ENCODE peak calls at places on chromosomes 2 and 18, in nine cellular contexts. A is colonic mucosa, X is thoracic aorta, D is Panc1, F is adrenal gland, L is left ventricle myocardium inferior, H is upper lobe of right lung, R is fibroblast of lung, T is upper lobe of left lung. V is an unnamed sample. For H3K36me3, the result is how much of the 10 kb centered on the place peaks cover.

GRCh38 chr2:6794484-6794883 is 71.2 kb downstream of the CMPK2 start:
- DNase-seq in A (no peak), X (no peak), D (no peak), F (no peak), L (no peak), H (no peak), R (no peak), T (no peak), V (no peak)

GRCh38 chr18:21894619-21895367 is 154.2 kb downstream of the MIB1 start:
- DNase-seq in A (no peak), X (no peak), D (no peak), F (peak), L (no peak), H (no peak), R (no peak), T (peak), V (peak)

GRCh38 chr18:10420561-10421352 is 33.7 kb upstream of the APCDD1 start:
- DNase-seq in A (no peak), X (no peak), D (no peak), F (no peak), L (no peak), H (no peak), R (peak), T (no peak), V (no peak)

GRCh38 chr2:31428001-31428418 is 13.5 kb upstream of the XDH start:
- DNase-seq in A (no peak), X (no peak), D (no peak), F (no peak), L (no peak), H (no peak), R (peak), T (no peak), V (no peak)

GRCh38 chr2:34143149-34143548 is 544.0 kb upstream of the FAM98A start:
- DNase-seq in A (no peak), X (no peak), D (no peak), F (no peak), L (no peak), H (no peak), R (no peak), T (no peak), V (no peak)

GRCh38 chr2:152186257-152186656 is 10.7 kb upstream of the STAM2 start:
- DNase-seq in A (no peak), X (no peak), D (no peak), F (no peak), L (no peak), H (no peak), R (no peak), T (no peak), V (no peak)

GRCh38 chr2:12244070-12244469 is 472.7 kb upstream of the TRIB2 start:
- DNase-seq in A (no peak), X (no peak), D (no peak), F (no peak), L (no peak), H (no peak), R (peak), T (no peak), V (no peak)

GRCh38 chr2:200609027-200609614 is 23.3 kb downstream of the AOX1 start:
- DNase-seq in A (no peak), X (no peak), D (peak), F (peak), L (no peak), H (no peak), R (peak), T (no peak), V (peak)

GRCh38 chr2:217054791-217055190 is 194.9 kb upstream of the TNP1 start:
- DNase-seq in A (no peak), X (no peak), D (no peak), F (no peak), L (no peak), H (no peak), R (peak), T (no peak), V (peak)

GRCh38 chr2:159960413-159960812 is 102.0 kb downstream of the PLA2R1 start:
- DNase-seq in A (no peak), X (no peak), D (no peak), F (no peak), L (no peak), H (no peak), R (peak), T (no peak), V (peak)

GRCh38 chr18:11994346-11994707 is 13.0 kb downstream of the IMPA2 start:
- DNase-seq in A (peak), X (no peak), D (no peak), F (peak), L (peak), H (no peak), R (peak), T (peak), V (peak)

GRCh38 chr2:160970052-160970846 is 190.0 kb upstream of the TANK start:
- DNase-seq in A (peak), X (no peak), D (peak), F (peak), L (no peak), H (no peak), R (peak), T (no peak), V (peak)

GRCh38 chr2:99420031-99420430 is 69.8 kb downstream of the REV1 start:
- DNase-seq in A (no peak), X (no peak), D (no peak), F (no peak), L (no peak), H (no peak), R (peak), T (no peak), V (no peak)

GRCh38 chr2:965640-966147 is 15.0 kb downstream of the SNTG2 start:
- DNase-seq in A (no peak), X (no peak), D (no peak), F (no peak), L (no peak), H (no peak), R (no peak), T (no peak), V (no peak)

GRCh38 chr2:85674417-85674816 is 6.4 kb upstream of the SFTPB start:
- DNase-seq in A (no peak), X (no peak), D (no peak), F (no peak), L (no peak), H (no peak), R (no peak), T (no peak), V (no peak)

GRCh38 chr2:187900023-187900422 is 345.8 kb upstream of the TFPI start:
- DNase-seq in A (no peak), X (no peak), D (no peak), F (no peak), L (no peak), H (no peak), R (peak), T (no peak), V (no peak)

GRCh38 chr2:216031960-216032689 is 18.8 kb upstream of the MREG start:
- DNase-seq in A (no peak), X (no peak), D (no peak), F (no peak), L (no peak), H (no peak), R (peak), T (no peak), V (peak)

GRCh38 chr2:95275151-95275515 is 884 bp downstream of the PROM2 start:
- DNase-seq in A (no peak), X (no peak), D (no peak), F (no peak), L (no peak), H (peak), R (no peak), T (peak), V (no peak)

GRCh38 chr18:25941556-25941955 is 148.9 kb downstream of the SS18 start:
- DNase-seq in A (no peak), X (no peak), D (no peak), F (no peak), L (no peak), H (no peak), R (peak), T (no peak), V (no peak)

GRCh38 chr2:39780825-39781600 is 2.0 kb upstream of the THUMPD2 start:
- DNase-seq in A (no peak), X (no peak), D (no peak), F (no peak), L (no peak), H (no peak), R (peak), T (no peak), V (no peak)

GRCh38 chr2:122417114-122417513 is 661.7 kb downstream of the TSN start:
- DNase-seq in A (no peak), X (no peak), D (no peak), F (no peak), L (no peak), H (no peak), R (no peak), T (no peak), V (no peak)

GRCh38 chr2:62369549-62370164 is 136.3 kb downstream of the TMEM17 start:
- DNase-seq in A (peak), X (no peak), D (no peak), F (no peak), L (no peak), H (no peak), R (no peak), T (no peak), V (no peak)

GRCh38 chr2:124867247-124867646 is 842.2 kb downstream of the CNTNAP5 start:
- DNase-seq in A (no peak), X (no peak), D (no peak), F (no peak), L (no peak), H (no peak), R (no peak), T (no peak), V (no peak)

GRCh38 chr2:113282747-113283533 is 4.2 kb upstream of the PAX8 start:
- DNase-seq in A (peak), X (no peak), D (no peak), F (peak), L (peak), H (peak), R (peak), T (peak), V (no peak)

GRCh38 chr18:67520276-67521035 is 3.9 kb upstream of the DSEL start:
- DNase-seq in A (no peak), X (no peak), D (no peak), F (no peak), L (no peak), H (no peak), R (peak), T (no peak), V (peak)

GRCh38 chr2:73031095-73031678 is 40.3 kb downstream of the SFXN5 start:
- DNase-seq in A (no peak), X (no peak), D (no peak), F (no peak), L (no peak), H (no peak), R (no peak), T (no peak), V (no peak)

GRCh38 chr18:50131591-50131990 is 63.4 kb downstream of the MYO5B start:
- DNase-seq in A (no peak), X (no peak), D (no peak), F (no peak), L (no peak), H (no peak), R (peak), T (no peak), V (peak)

GRCh38 chr2:111704246-111704645 is 179.7 kb downstream of the ANAPC1 start:
- DNase-seq in A (peak), X (no peak), D (no peak), F (no peak), L (no peak), H (no peak), R (peak), T (no peak), V (peak)

GRCh38 chr2:199933466-199933865 is 21.8 kb downstream of the TYW5 start:
- DNase-seq in A (no peak), X (no peak), D (no peak), F (no peak), L (no peak), H (no peak), R (no peak), T (no peak), V (no peak)

GRCh38 chr2:62485780-62486765 is 19.9 kb downstream of the TMEM17 start:
- DNase-seq in A (no peak), X (no peak), D (no peak), F (no peak), L (no peak), H (no peak), R (peak), T (no peak), V (no peak)

GRCh38 chr2:188437537-188437936 is 145.9 kb downstream of the GULP1 start:
- DNase-seq in A (no peak), X (no peak), D (no peak), F (no peak), L (no peak), H (no peak), R (no peak), T (no peak), V (no peak)

GRCh38 chr2:227485429-227485828 is 13.5 kb downstream of the AGFG1 start:
- DNase-seq in A (no peak), X (no peak), D (no peak), F (no peak), L (no peak), H (no peak), R (no peak), T (no peak), V (no peak)

GRCh38 chr18:24413148-24413547 is 13.3 kb upstream of the IMPACT start:
- DNase-seq in A (no peak), X (no peak), D (no peak), F (no peak), L (no peak), H (no peak), R (no peak), T (no peak), V (no peak)
- TF ChIP-seq CTCF in A (no peak), X (no peak), D (peak), F (peak), L (peak), H (no peak), R (peak), T (no peak), V (peak)

GRCh38 chr2:206790311-206790935 is 25.0 kb downstream of the FASTKD2 start:
- DNase-seq in A (no peak), X (no peak), D (no peak), F (no peak), L (no peak), H (no peak), R (peak), T (no peak), V (no peak)
- H3K36me3 ChIP-seq in A (under half), X (under half), D (under half), F (half or more), L (half or more), H (half or more), R (under half), T (under half), V (under half)

DNA sequence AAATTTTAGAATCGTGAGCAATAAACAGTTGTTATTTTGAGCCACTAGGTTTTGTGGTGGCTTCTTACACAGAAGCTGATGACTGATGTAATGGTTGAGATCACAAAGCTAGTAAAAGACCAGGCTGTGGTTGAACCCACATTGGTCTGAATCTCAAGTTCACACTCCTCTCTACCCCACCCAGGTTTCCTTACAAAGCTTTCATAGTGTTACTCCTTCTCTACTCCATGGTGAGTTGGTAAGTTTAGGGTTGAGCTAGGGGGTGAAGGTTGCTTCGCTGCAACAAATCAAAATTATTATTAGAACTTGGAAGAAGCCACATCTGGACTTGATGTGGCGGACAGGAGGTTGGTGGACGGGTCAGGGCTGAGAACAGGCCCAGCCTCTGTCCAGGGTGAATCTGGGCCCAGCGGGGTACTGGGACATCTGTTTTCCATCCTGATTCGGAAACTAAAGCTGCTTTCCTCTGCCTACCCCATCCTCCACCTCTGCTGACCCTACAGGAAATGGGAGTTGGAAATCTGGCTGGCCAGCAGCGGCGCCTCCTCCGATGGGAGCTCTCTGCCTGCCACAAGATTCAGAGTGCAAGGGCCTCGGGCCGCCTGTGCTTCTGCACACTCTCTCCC is 86.3 kb downstream of the ZFP36L2 start:
- DNase-seq in A (no peak), X (no peak), D (no peak), F (peak), L (peak), H (peak), R (no peak), T (no peak), V (no peak)
- H3K27ac ChIP-seq in A (peak), X (no peak), D (no peak), F (peak), L (peak), H (peak), R (peak), T (peak), V (peak)

GRCh38 chr2:230682546-230682945 is 30.1 kb upstream of the CAB39 start:
- DNase-seq in A (no peak), X (no peak), D (no peak), F (no peak), L (no peak), H (no peak), R (no peak), T (no peak), V (no peak)

GRCh38 chr2:230680463-230681195 is 32.0 kb upstream of the CAB39 start:
- DNase-seq in A (no peak), X (no peak), D (no peak), F (no peak), L (no peak), H (no peak), R (peak), T (no peak), V (no peak)

GRCh38 chr2:230687498-230687897 is 25.1 kb upstream of the CAB39 start:
- DNase-seq in A (no peak), X (no peak), D (no peak), F (peak), L (no peak), H (no peak), R (peak), T (no peak), V (no peak)

GRCh38 chr2:230684222-230685164 is 28.1 kb upstream of the CAB39 start:
- DNase-seq in A (peak), X (no peak), D (peak), F (no peak), L (no peak), H (no peak), R (peak), T (no peak), V (no peak)

GRCh38 chr2:230685165-230685560 is 27.5 kb upstream of the CAB39 start:
- DNase-seq in A (no peak), X (no peak), D (no peak), F (no peak), L (no peak), H (no peak), R (no peak), T (no peak), V (peak)
- TF ChIP-seq CTCF in A (no peak), X (no peak), D (no peak), F (no peak), L (no peak), H (no peak), R (no peak), T (no peak), V (no peak)

DNA sequence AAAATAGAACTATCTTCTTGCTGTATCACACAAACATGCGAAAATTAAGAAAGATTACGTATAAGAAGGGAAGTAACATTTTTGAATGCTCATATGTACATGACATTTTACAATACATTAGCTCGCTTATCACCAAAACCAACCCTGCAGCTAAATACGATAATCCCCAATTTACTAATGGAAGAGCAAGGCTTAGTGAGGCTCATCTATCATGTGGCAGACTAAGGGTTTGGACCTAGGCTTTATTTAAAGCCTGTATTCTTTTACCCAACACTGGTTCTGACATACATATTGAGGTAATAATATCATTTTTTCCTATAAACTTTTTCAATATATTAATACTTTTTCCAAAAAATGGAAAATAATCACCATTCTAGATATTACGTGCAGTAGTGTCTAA is 116.8 kb upstream of the TTC39C start:
- DNase-seq in A (no peak), X (no peak), D (no peak), F (no peak), L (no peak), H (no peak), R (no peak), T (no peak), V (no peak)
- H3K36me3 ChIP-seq in A (under half), X (under half), D (under half), F (under half), L (under half), H (under half), R (under half), T (under half), V (under half)